ENCODE peak calls at places on chromosomes 16 and 17, in five cellular contexts. O is retinal pigment epithelial cell, H is left lung, Z is heart right ventricle, G is bronchial epithelial cell. N is an unnamed sample.

GRCh38 chr17:68324114-68324513 is 32.8 kb downstream of the ARSG start:
- DNase-seq in H (no peak), G (no peak), O (no peak), Z (no peak), N (no peak)

GRCh38 chr17:74413491-74413890 is 18.4 kb upstream of the GPRC5C start:
- DNase-seq in Z (no peak), H (no peak), G (no peak), O (no peak), N (no peak)

GRCh38 chr16:57810197-57811024 is 8.1 kb upstream of the KIFC3 start:
- DNase-seq in H (peak), Z (peak), G (peak), O (peak), N (no peak)

GRCh38 chr16:89002851-89003830 is 26.1 kb upstream of the CBFA2T3 start:
- DNase-seq in Z (no peak), H (peak), G (no peak), O (no peak), N (no peak)

GRCh38 chr16:57357330-57358151 is 1.0 kb upstream of the CCL22 start:
- DNase-seq in Z (no peak), O (no peak), G (no peak), H (no peak), N (no peak)

GRCh38 chr17:4540224-4541040 is 14.8 kb downstream of the MYBBP1A start:
- DNase-seq in H (peak), O (no peak), G (no peak), Z (peak), N (no peak)

GRCh38 chr16:57341441-57342303 is 16.9 kb upstream of the CCL22 start:
- DNase-seq in H (no peak), O (no peak), G (peak), Z (no peak), N (peak)

GRCh38 chr16:1014771-1015495 is 33.4 kb downstream of the SOX8 start:
- DNase-seq in H (no peak), Z (peak), O (no peak), G (no peak), N (no peak)

GRCh38 chr17:80980397-80981061 is 11.1 kb upstream of the CHMP6 start:
- DNase-seq in Z (no peak), O (no peak), H (no peak), G (peak), N (no peak)

GRCh38 chr17:7858487-7858832 is 657 bp downstream of the CYB5D1 start:
- DNase-seq in G (no peak), H (peak), Z (peak), O (no peak), N (no peak)
- TF ChIP-seq CTCF in G (peak), H (peak), Z (peak), O (peak), N (peak)

DNA sequence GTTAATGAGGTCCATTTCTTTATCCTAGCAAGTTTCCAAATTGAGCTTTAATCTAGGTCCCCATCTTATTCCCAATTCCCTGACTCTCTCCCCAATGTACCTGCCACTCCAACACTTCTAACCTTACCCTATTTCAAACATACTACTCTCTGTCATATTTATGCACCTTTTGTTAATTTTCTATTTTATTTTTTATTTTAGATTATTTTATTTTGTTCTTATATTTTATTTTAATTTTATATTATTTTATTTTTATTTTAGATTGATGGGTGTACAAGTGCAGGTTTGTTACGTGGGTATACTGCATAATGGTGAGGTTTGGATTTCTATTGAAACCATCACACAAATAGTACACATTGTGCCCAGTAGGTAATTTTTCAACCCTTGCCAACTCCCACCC is 333.9 kb upstream of the ERCC4 start:
- DNase-seq in G (no peak), H (no peak), Z (no peak), O (no peak), N (no peak)
- H3K4me3 ChIP-seq in G (no peak), H (no peak), Z (no peak), O (no peak), N (no peak)

GRCh38 chr16:48912360-48912759 is 302.4 kb upstream of the N4BP1 start:
- DNase-seq in G (no peak), O (no peak), H (no peak), Z (no peak), N (no peak)

GRCh38 chr16:48913384-48913783 is 303.4 kb upstream of the N4BP1 start:
- DNase-seq in H (no peak), O (no peak), Z (no peak), G (no peak), N (no peak)

GRCh38 chr16:48914070-48914469 is 304.1 kb upstream of the N4BP1 start:
- DNase-seq in O (no peak), G (no peak), H (no peak), Z (no peak), N (no peak)

GRCh38 chr16:48910214-48910613 is 300.2 kb upstream of the N4BP1 start:
- DNase-seq in G (no peak), O (no peak), Z (no peak), H (no peak), N (no peak)

GRCh38 chr16:48911700-48912099 is 301.7 kb upstream of the N4BP1 start:
- DNase-seq in Z (no peak), H (no peak), O (no peak), G (no peak), N (no peak)
- TF ChIP-seq CTCF in Z (no peak), H (no peak), O (no peak), G (no peak), N (peak)

GRCh38 chr17:42453544-42453943 is 5.1 kb upstream of the ATP6V0A1 start:
- DNase-seq in G (no peak), H (no peak), Z (no peak), O (no peak), N (no peak)
- H3K4me3 ChIP-seq in G (no peak), H (no peak), Z (no peak), O (no peak), N (no peak)

DNA sequence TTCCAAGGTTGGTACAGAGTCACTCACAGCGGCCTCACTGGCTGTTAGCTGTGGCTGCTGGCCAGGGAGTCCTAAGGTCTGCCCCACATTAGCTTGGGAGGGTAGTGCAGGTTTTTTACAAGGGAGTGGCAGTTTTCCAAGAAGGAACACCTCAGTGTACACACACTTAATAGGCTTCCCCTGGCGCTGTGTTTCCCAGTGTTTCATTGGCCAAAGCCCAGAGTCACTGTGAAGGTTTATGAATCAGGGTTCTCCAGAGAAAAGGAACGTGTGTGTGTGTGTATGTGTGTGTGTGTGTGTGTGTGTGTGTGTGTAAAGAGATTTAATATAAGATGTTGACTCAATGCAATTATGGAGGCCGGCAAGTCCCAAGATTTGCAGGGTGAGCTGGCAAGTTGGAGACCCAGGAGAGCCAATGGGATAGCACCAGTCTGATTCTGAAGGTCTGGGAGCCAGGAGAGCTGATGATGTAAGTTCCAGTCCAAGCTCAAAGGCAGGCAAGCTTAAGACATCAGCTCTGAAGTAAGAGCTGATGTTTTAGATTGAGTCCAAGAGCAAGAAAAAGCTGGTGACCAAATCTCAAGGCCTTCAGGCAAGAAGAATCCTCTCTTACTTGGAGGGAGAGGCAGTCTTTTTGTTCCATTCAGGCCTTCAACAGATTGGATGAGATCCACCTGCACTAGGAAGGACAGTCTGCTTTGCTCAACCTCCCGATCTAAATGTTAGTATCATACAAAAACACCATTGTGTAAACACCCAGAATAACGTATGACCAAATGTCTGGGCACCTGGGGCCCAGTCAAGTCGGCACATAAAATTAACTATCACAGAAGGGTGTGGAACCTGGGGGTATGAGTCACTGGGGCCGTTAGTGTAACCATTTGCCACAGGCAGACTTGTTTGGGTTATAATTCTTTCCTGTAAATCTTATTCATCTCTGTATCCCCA is 206.8 kb downstream of the PRKCA start:
- DNase-seq in Z (no peak), O (peak), G (peak), H (no peak), N (peak)
- TF ChIP-seq CTCF in Z (no peak), O (no peak), G (no peak), H (no peak), N (no peak)

GRCh38 chr17:43917016-43917347 is 9.6 kb upstream of the MPP2 start:
- DNase-seq in O (no peak), G (no peak), H (no peak), Z (no peak), N (no peak)
- H3K4me3 ChIP-seq in O (no peak), G (no peak), H (no peak), Z (peak), N (no peak)

GRCh38 chr16:23401142-23401541 is 51.8 kb downstream of the COG7 start:
- DNase-seq in Z (no peak), O (no peak), G (no peak), H (no peak), N (no peak)

GRCh38 chr16:23400387-23400930 is 52.5 kb downstream of the COG7 start:
- DNase-seq in O (no peak), Z (no peak), G (no peak), H (no peak), N (no peak)

GRCh38 chr16:23397464-23397863 is 55.5 kb downstream of the COG7 start:
- DNase-seq in H (no peak), O (no peak), Z (no peak), G (no peak), N (no peak)

GRCh38 chr16:23402100-23402499 is 50.9 kb downstream of the COG7 start:
- DNase-seq in Z (no peak), H (no peak), O (no peak), G (no peak), N (no peak)

GRCh38 chr16:23398987-23399805 is 53.8 kb downstream of the COG7 start:
- DNase-seq in G (no peak), O (peak), H (no peak), Z (peak), N (no peak)
- TF ChIP-seq CTCF in G (peak), O (peak), H (no peak), Z (no peak), N (no peak)

DNA sequence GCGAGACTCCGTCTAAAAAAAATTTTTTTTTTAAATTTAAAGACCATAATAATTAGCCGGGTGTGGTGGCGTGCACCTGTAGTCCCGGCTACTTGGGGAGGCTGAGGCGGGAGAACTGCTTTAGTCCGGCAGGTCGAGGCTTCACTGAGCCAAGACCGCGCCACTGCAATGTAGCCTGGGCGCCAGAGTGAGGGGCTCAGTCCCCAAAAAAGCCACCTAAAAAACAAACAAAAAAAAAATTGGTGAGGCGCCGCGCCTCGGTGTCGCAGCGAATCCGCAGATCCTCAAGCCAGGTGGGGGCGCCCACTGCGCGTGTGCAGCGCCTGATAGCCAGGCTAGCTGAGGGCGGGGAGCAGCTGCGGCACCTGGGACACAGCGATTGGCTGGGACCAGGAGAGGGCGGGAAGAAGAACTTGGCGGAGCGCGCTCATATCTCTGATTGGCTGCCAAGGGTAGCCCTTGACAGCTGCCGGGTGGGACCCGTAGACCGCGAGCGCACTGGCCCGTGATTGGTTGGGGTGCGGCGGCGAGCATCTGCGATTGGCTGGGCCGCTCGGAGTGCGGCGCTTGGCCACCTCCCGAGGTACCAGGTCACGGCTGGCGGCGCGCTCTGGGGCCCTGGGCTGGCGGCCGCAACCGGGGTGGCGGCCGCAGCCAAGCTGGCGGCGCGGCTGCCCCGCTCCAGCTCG is 9.0 kb upstream of the CLDN9 start:
- DNase-seq in G (peak), O (peak), H (peak), Z (peak), N (peak)
- H3K4me3 ChIP-seq in G (peak), O (no peak), H (peak), Z (no peak), N (no peak)

GRCh38 chr17:36849871-36850348 is 87.4 kb upstream of the LHX1 start:
- DNase-seq in G (peak), H (no peak), O (no peak), Z (no peak), N (peak)
- TF ChIP-seq CTCF in G (no peak), H (no peak), O (peak), Z (no peak), N (peak)

GRCh38 chr17:72110953-72111339 is 9.9 kb upstream of the SOX9 start:
- DNase-seq in Z (no peak), O (no peak), H (no peak), G (no peak), N (no peak)
- H3K4me3 ChIP-seq in Z (no peak), O (no peak), H (no peak), G (no peak), N (no peak)

N was measured in AG09309.